ENCODE peak calls at places on chromosome 22, in seven cellular contexts. J is GM12865; K is T-helper 1 cell; E is HFF-Myc; G is cardiac fibroblast; H is OCI-LY7; D is activated effector memory CD4-positive, alpha-beta T cell treated with anti-CD3 and anti-CD28 coated beads, Interleukin-2, amount 50 U/mL, for 16 hours. U is an unnamed sample.

GRCh38 chr22:19753090-19753842 is 7.3 kb upstream of the TBX1 start:
- DNase-seq in G (no peak), H (no peak), E (no peak), J (no peak), D (no peak), K (no peak), U (no peak)

GRCh38 chr22:47630741-47631534 is 868.5 kb downstream of the TBC1D22A start:
- DNase-seq in H (no peak), J (no peak), D (peak; percentile 52), K (no peak), E (no peak), G (no peak), U (no peak)

GRCh38 chr22:37431366-37431765 is 4.1 kb upstream of the ELFN2 start:
- DNase-seq in J (no peak), D (no peak), H (no peak), G (no peak), E (no peak), K (no peak), U (no peak)

GRCh38 chr22:25622011-25622410 is 57.5 kb downstream of the GRK3 start:
- DNase-seq in G (no peak), J (no peak), E (no peak), H (no peak), K (no peak), D (no peak), U (no peak)

GRCh38 chr22:20803696-20804324 is 29.9 kb downstream of the SERPIND1 start:
- DNase-seq in J (peak; percentile 30), D (peak; percentile 69), K (peak; percentile 10), G (peak; percentile 54), E (peak; percentile 7), H (peak; percentile 39), U (peak; percentile 67)

GRCh38 chr22:21861856-21862255 is 5.6 kb downstream of the MAPK1 start:
- DNase-seq in H (no peak), D (no peak), E (no peak), G (peak; percentile 44), J (no peak), K (no peak), U (no peak)

GRCh38 chr22:19959043-19959586 is 17.5 kb upstream of the TXNRD2 start:
- DNase-seq in D (no peak), J (no peak), H (no peak), E (no peak), K (no peak), G (peak; percentile 33), U (peak; percentile 99)

GRCh38 chr22:25281675-25282345 is 62.4 kb downstream of the CRYBB2 start:
- DNase-seq in H (no peak), K (no peak), E (no peak), D (no peak), G (no peak), J (no peak), U (peak; percentile 47)

GRCh38 chr22:49765091-49765771 is 62.4 kb downstream of the BRD1 start:
- DNase-seq in J (no peak), K (no peak), D (peak; percentile 55), E (no peak), G (no peak), H (no peak), U (no peak)

GRCh38 chr22:46593211-46593676 is 26.9 kb upstream of the GRAMD4 start:
- DNase-seq in G (no peak), E (no peak), K (no peak), D (no peak), J (peak; percentile 55), H (peak; percentile 81), U (peak; percentile 1)

GRCh38 chr22:27754888-27755480 is 46.6 kb downstream of the MN1 start:
- DNase-seq in G (no peak), D (no peak), J (no peak), H (no peak), K (no peak), E (no peak), U (no peak)

GRCh38 chr22:23503736-23504440 is 76.2 kb downstream of the IGLL1 start:
- DNase-seq in H (no peak), G (no peak), E (no peak), D (peak; percentile 53), J (no peak), K (no peak), U (no peak)

GRCh38 chr22:46355996-46356471 is 20.5 kb downstream of the TRMU start:
- DNase-seq in G (no peak), H (no peak), D (no peak), E (no peak), K (no peak), J (no peak), U (no peak)

GRCh38 chr22:38088723-38089473 is 4.9 kb upstream of the SLC16A8 start:
- DNase-seq in E (no peak), G (peak; percentile 27), H (no peak), J (no peak), K (no peak), D (no peak), U (no peak)

GRCh38 chr22:23212061-23213030 is 32.0 kb downstream of the BCR start:
- DNase-seq in K (no peak), J (no peak), G (no peak), H (peak; percentile 78), D (no peak), E (no peak), U (no peak)

U was measured in neural progenitor cell.